ENCODE peak calls at places on chromosomes 7 and 10, in six cellular contexts. E is CD8-positive, alpha-beta memory T cell; K is astrocyte of the spinal cord; G is cardiac muscle cell; O is psoas muscle; A is breast epithelium. S is an unnamed sample.

GRCh38 chr10:43793714-43794113 is 145.0 kb upstream of the ZNF32 start:
- DNase-seq in E (no peak), K (no peak), G (no peak), O (no peak), A (no peak), S (no peak)

GRCh38 chr7:139745330-139746143 is 32.3 kb downstream of the HIPK2 start:
- DNase-seq in E (no peak), K (peak; percentile 67), G (no peak), O (no peak), A (no peak), S (no peak)

GRCh38 chr10:117374506-117375359 is 507 bp downstream of the PDZD8 start:
- DNase-seq in E (peak; percentile 25), K (peak; percentile 44), G (peak; percentile 42), O (peak; percentile 63), A (peak; percentile 54), S (no peak)

GRCh38 chr10:131184503-131184902 is 127.0 kb downstream of the TCERG1L start:
- DNase-seq in E (no peak), K (no peak), G (no peak), O (no peak), A (no peak), S (no peak)

GRCh38 chr7:36278767-36279171 is 110.9 kb upstream of the ANLN start:
- DNase-seq in E (no peak), K (peak; percentile 68), G (peak; percentile 42), O (no peak), A (no peak), S (no peak)

GRCh38 chr7:100655908-100656674 is at the start of gene ACTL6B:
- DNase-seq in E (peak; percentile 36), K (peak; percentile 23), G (peak; percentile 80), O (peak; percentile 79), A (no peak), S (peak; percentile 87)

GRCh38 chr10:101972761-101973160 is 83.2 kb downstream of the ARMH3 start:
- DNase-seq in E (no peak), K (no peak), G (no peak), O (no peak), A (no peak), S (no peak)

GRCh38 chr10:110413049-110413783 is 84.5 kb upstream of the DUSP5 start:
- DNase-seq in E (no peak), K (peak; percentile 74), G (no peak), O (no peak), A (no peak), S (no peak)

GRCh38 chr10:124339951-124340760 is 78.6 kb downstream of the OAT start:
- DNase-seq in E (no peak), K (peak; percentile 88), G (no peak), O (no peak), A (no peak), S (no peak)

GRCh38 chr7:28812641-28813040 is 145.5 kb downstream of the TRIL start:
- DNase-seq in E (no peak), K (no peak), G (no peak), O (no peak), A (no peak), S (no peak)

GRCh38 chr10:101011517-101012423 is 12.2 kb downstream of the LZTS2 start:
- DNase-seq in E (no peak), K (no peak), G (peak; percentile 71), O (peak; percentile 33), A (no peak), S (no peak)

GRCh38 chr10:47311193-47311899 is 10.9 kb upstream of the GDF2 start:
- DNase-seq in E (peak; percentile 10), K (no peak), G (no peak), O (peak; percentile 45), A (no peak), S (no peak)

GRCh38 chr7:55100962-55101327 is 82.1 kb downstream of the EGFR start:
- DNase-seq in E (no peak), K (no peak), G (no peak), O (peak; percentile 67), A (no peak), S (no peak)

GRCh38 chr7:55104707-55105433 is 86.1 kb downstream of the EGFR start:
- DNase-seq in E (no peak), K (peak; percentile 73), G (no peak), O (no peak), A (no peak), S (no peak)

GRCh38 chr7:63925626-63926460 is 72.8 kb upstream of the ZNF722 start:
- DNase-seq in E (peak; percentile 74), K (no peak), G (no peak), O (peak; percentile 95), A (peak; percentile 80), S (peak; percentile 43)

GRCh38 chr10:17655567-17656146 is 11.7 kb downstream of the STAM start:
- DNase-seq in E (no peak), K (no peak), G (no peak), O (no peak), A (no peak), S (no peak)

GRCh38 chr7:30143748-30144251 is 9.0 kb downstream of the MTURN start:
- DNase-seq in E (no peak), K (peak; percentile 35), G (no peak), O (no peak), A (peak; percentile 64), S (peak; percentile 60)

GRCh38 chr7:133602291-133602690 is 349.4 kb downstream of the EXOC4 start:
- DNase-seq in E (no peak), K (peak; percentile 66), G (no peak), O (no peak), A (no peak), S (no peak)

GRCh38 chr10:130545122-130545521 is 408.9 kb downstream of the GLRX3 start:
- DNase-seq in E (no peak), K (no peak), G (no peak), O (no peak), A (no peak), S (no peak)

GRCh38 chr10:60732240-60733188 is 45.8 kb upstream of the CDK1 start:
- DNase-seq in E (peak; percentile 16), K (no peak), G (peak; percentile 37), O (peak; percentile 51), A (peak; percentile 52), S (no peak)

GRCh38 chr7:16492513-16493062 is 27.1 kb upstream of the SOSTDC1 start:
- DNase-seq in E (no peak), K (peak; percentile 67), G (no peak), O (no peak), A (no peak), S (no peak)

GRCh38 chr7:121083790-121084251 is 95.3 kb downstream of the CPED1 start:
- DNase-seq in E (no peak), K (peak; percentile 55), G (no peak), O (no peak), A (no peak), S (no peak)

GRCh38 chr7:35596061-35596460 is 98.9 kb downstream of the HERPUD2 start:
- DNase-seq in E (no peak), K (peak; percentile 70), G (no peak), O (no peak), A (no peak), S (no peak)

GRCh38 chr7:77415822-77416620 is at the start of gene GSAP:
- DNase-seq in E (peak; percentile 44), K (no peak), G (peak; percentile 57), O (peak; percentile 76), A (peak; percentile 65), S (peak; percentile 35)

GRCh38 chr10:43199684-43200537 is 61.7 kb downstream of the CSGALNACT2 start:
- DNase-seq in E (no peak), K (no peak), G (no peak), O (no peak), A (no peak), S (no peak)

GRCh38 chr7:143015926-143016490 is 10.9 kb downstream of the OR9A2 start:
- DNase-seq in E (no peak), K (peak; percentile 33), G (no peak), O (no peak), A (no peak), S (no peak)

GRCh38 chr7:143016996-143017395 is 9.9 kb downstream of the OR9A2 start:
- DNase-seq in E (no peak), K (no peak), G (no peak), O (no peak), A (no peak), S (no peak)

GRCh38 chr7:143013473-143013872 is 13.5 kb downstream of the OR9A2 start:
- DNase-seq in E (no peak), K (no peak), G (no peak), O (no peak), A (no peak), S (no peak)

GRCh38 chr7:143013897-143014296 is 13.0 kb downstream of the OR9A2 start:
- DNase-seq in E (no peak), K (peak; percentile 79), G (no peak), O (no peak), A (no peak), S (no peak)

DNA sequence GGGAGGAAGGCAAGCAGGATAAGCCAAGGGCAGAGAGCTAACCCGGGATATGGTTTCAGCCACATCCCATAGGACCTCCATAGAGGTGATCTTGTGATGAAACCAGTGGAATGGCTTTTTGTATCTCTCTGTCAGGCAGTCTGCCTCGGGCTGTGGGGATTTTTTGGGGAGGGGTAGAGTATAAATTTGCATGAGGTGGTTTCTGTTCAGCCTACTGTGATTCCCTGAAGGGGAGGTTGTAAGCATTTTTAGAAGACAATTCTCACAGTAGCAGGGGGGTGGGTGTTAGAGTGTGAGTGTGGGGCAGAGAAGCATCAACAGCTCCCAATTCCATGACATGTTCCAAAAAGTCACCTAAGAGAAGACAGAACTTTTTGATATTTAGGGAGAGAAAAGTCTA is 11.8 kb downstream of the OR9A2 start:
- DNase-seq in E (no peak), K (no peak), G (no peak), O (no peak), A (no peak), S (no peak)
- H3K4me3 ChIP-seq in E (no peak overlapping the region), K (no peak overlapping the region), G (no peak overlapping the region), O (no peak overlapping the region), A (no peak overlapping the region), S (no peak overlapping the region)

GRCh38 chr10:6008497-6009142 is 31.3 kb upstream of the IL15RA start:
- DNase-seq in E (no peak), K (no peak), G (no peak), O (no peak), A (no peak), S (no peak)
- H3K4me3 ChIP-seq in E (no peak overlapping the region), K (no peak overlapping the region), G (no peak overlapping the region), O (peak overlapping the region; percentile 28), A (peak overlapping the region; percentile 20), S (no peak overlapping the region)

GRCh38 chr7:98286093-98286525 is 4.6 kb downstream of the BRI3 start:
- DNase-seq in E (no peak), K (peak; percentile 29), G (no peak), O (peak; percentile 93), A (peak; percentile 72), S (no peak)
- H3K4me3 ChIP-seq in E (no peak overlapping the region), K (no peak overlapping the region), G (no peak overlapping the region), O (peak overlapping the region; percentile 90), A (peak overlapping the region; percentile 91), S (no peak overlapping the region)

DNA sequence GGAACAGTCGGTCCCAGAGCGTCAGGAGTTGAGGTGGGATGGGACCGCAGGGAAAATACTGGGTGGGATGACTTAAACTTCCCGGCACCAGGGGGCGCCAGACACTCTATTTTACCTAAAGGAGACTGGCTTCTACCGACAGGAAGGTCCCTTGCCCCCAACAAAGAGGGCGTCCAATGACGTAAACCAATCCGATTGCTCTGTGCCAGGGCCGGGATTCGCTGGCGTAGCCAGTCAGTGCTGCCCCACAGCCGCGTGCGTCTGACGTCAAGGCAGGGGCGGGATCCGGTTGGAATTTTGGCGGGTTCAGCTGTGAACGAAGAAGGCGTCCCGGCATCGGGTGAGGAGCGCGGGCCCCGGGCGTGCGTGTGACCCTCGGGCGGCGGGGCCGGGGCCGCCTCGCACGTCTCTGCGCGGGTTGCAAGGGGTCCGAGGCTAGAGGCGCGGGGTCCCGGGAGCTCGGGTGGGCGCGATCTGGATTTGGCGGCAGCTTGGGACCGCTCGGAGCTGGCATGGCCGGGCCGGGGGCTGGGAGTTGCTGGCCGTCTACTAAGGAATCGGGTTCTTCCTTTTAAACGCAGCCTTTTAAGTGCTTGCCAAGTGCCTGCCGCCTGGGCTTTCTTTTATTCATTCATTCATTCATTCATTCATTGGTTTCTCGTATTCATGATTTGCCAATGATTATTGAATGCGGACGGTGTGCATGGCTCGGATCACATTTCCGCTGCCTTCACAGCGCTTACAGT is at the start of gene MCM10:
- DNase-seq in E (peak; percentile 98), K (peak; percentile 99), G (peak; percentile 100), O (peak; percentile 99), A (peak; percentile 98), S (peak; percentile 100)
- H3K4me3 ChIP-seq in E (peak within 1 kb of the TSS; percentile 55), K (peak within 1 kb of the TSS; percentile 63), G (peak within 1 kb of the TSS; percentile 73), O (peak within 1 kb of the TSS; percentile 64), A (peak within 1 kb of the TSS; percentile 47), S (peak within 1 kb of the TSS; percentile 77)

S was measured in HAP-1.